ENCODE peak calls at places on chromosomes 5 and 9, in four cellular contexts. One of them, this sample, is unnamed. For H3K4me1, the result is how much of the 10 kb centered on the place peaks cover.

GRCh38 chr5:113336975-113337374 is 97.8 kb downstream of the TSSK1B start:
- DNase-seq in gastrocnemius medialis: no peak
- DNase-seq in tibial artery: peak
- DNase-seq in upper lobe of right lung: no peak
- DNase-seq in this sample: no peak

GRCh38 chr5:54874337-54875021 is 110.9 kb downstream of the ESM1 start:
- DNase-seq in gastrocnemius medialis: no peak
- DNase-seq in tibial artery: no peak
- DNase-seq in upper lobe of right lung: no peak
- DNase-seq in this sample: no peak

GRCh38 chr9:14027114-14027812 is 286.7 kb downstream of the NFIB start:
- DNase-seq in upper lobe of right lung: peak
- DNase-seq in tibial artery: peak
- DNase-seq in gastrocnemius medialis: peak
- DNase-seq in this sample: peak

GRCh38 chr5:132386644-132387286 is 17.3 kb downstream of the SLC22A5 start:
- DNase-seq in upper lobe of right lung: peak
- DNase-seq in gastrocnemius medialis: peak
- DNase-seq in tibial artery: peak
- DNase-seq in this sample: peak

GRCh38 chr5:16456103-16456832 is 9.3 kb downstream of the ZNF622 start:
- DNase-seq in tibial artery: peak
- DNase-seq in upper lobe of right lung: peak
- DNase-seq in gastrocnemius medialis: peak
- DNase-seq in this sample: no peak

GRCh38 chr9:105877719-105878118 is 183.4 kb downstream of the TMEM38B start:
- DNase-seq in gastrocnemius medialis: no peak
- DNase-seq in tibial artery: no peak
- DNase-seq in upper lobe of right lung: no peak
- DNase-seq in this sample: no peak

GRCh38 chr5:142749321-142749720 is 20.9 kb upstream of the ARHGAP26 start:
- DNase-seq in gastrocnemius medialis: no peak
- DNase-seq in upper lobe of right lung: no peak
- DNase-seq in tibial artery: no peak
- DNase-seq in this sample: no peak

GRCh38 chr5:147887026-147887627 is 8.6 kb downstream of the SCGB3A2 start:
- DNase-seq in tibial artery: no peak
- DNase-seq in upper lobe of right lung: no peak
- DNase-seq in gastrocnemius medialis: no peak
- DNase-seq in this sample: peak

GRCh38 chr5:142325677-142326479 is 1.1 kb upstream of the SPRY4 start:
- DNase-seq in upper lobe of right lung: peak
- DNase-seq in gastrocnemius medialis: no peak
- DNase-seq in tibial artery: peak
- DNase-seq in this sample: peak

GRCh38 chr5:118441956-118442355 is 546.4 kb downstream of the DTWD2 start:
- DNase-seq in upper lobe of right lung: no peak
- DNase-seq in gastrocnemius medialis: no peak
- DNase-seq in tibial artery: no peak
- DNase-seq in this sample: no peak

GRCh38 chr9:129208191-129209091 is 30.4 kb upstream of the IER5L start:
- DNase-seq in upper lobe of right lung: no peak
- DNase-seq in tibial artery: no peak
- DNase-seq in gastrocnemius medialis: no peak
- DNase-seq in this sample: no peak

GRCh38 chr9:111975709-111976108 is 79.1 kb downstream of the UGCG start:
- DNase-seq in tibial artery: no peak
- DNase-seq in gastrocnemius medialis: no peak
- DNase-seq in upper lobe of right lung: peak
- DNase-seq in this sample: peak

GRCh38 chr9:135227641-135228251 is 140.3 kb downstream of the OLFM1 start:
- DNase-seq in tibial artery: no peak
- DNase-seq in gastrocnemius medialis: no peak
- DNase-seq in upper lobe of right lung: peak
- DNase-seq in this sample: no peak

GRCh38 chr5:150175536-150175935 is 9.0 kb downstream of the CDX1 start:
- DNase-seq in upper lobe of right lung: no peak
- DNase-seq in tibial artery: no peak
- DNase-seq in gastrocnemius medialis: no peak
- DNase-seq in this sample: no peak

GRCh38 chr9:87713278-87713989 is 12.5 kb upstream of the CTSL start:
- DNase-seq in gastrocnemius medialis: peak
- DNase-seq in tibial artery: peak
- DNase-seq in upper lobe of right lung: peak
- DNase-seq in this sample: peak

GRCh38 chr5:80070338-80071056 is 35.3 kb downstream of the THBS4 start:
- DNase-seq in upper lobe of right lung: no peak
- DNase-seq in tibial artery: no peak
- DNase-seq in gastrocnemius medialis: no peak
- DNase-seq in this sample: no peak

GRCh38 chr5:100270323-100270771 is 264.8 kb upstream of the FAM174A start:
- DNase-seq in upper lobe of right lung: no peak
- DNase-seq in gastrocnemius medialis: no peak
- DNase-seq in tibial artery: no peak
- DNase-seq in this sample: no peak

GRCh38 chr9:92633879-92634278 is 36.1 kb downstream of the IPPK start:
- DNase-seq in upper lobe of right lung: no peak
- DNase-seq in gastrocnemius medialis: no peak
- DNase-seq in tibial artery: no peak
- DNase-seq in this sample: no peak

GRCh38 chr9:469672-470040 is 255.0 kb downstream of the DOCK8 start:
- DNase-seq in upper lobe of right lung: no peak
- DNase-seq in tibial artery: peak
- DNase-seq in gastrocnemius medialis: peak
- DNase-seq in this sample: peak

GRCh38 chr5:163248856-163249255 is 188.5 kb upstream of the CCNG1 start:
- DNase-seq in tibial artery: no peak
- DNase-seq in gastrocnemius medialis: no peak
- DNase-seq in upper lobe of right lung: no peak
- DNase-seq in this sample: no peak

GRCh38 chr5:1767524-1768282 is 31.9 kb downstream of the MRPL36 start:
- DNase-seq in tibial artery: no peak
- DNase-seq in upper lobe of right lung: no peak
- DNase-seq in gastrocnemius medialis: no peak
- DNase-seq in this sample: no peak

GRCh38 chr9:111597852-111598729 is 1.4 kb downstream of the PTGR1 start:
- DNase-seq in upper lobe of right lung: peak
- DNase-seq in tibial artery: peak
- DNase-seq in gastrocnemius medialis: peak
- DNase-seq in this sample: peak

GRCh38 chr5:34499001-34499734 is 157.0 kb upstream of the RAI14 start:
- DNase-seq in tibial artery: no peak
- DNase-seq in upper lobe of right lung: no peak
- DNase-seq in gastrocnemius medialis: no peak
- DNase-seq in this sample: no peak

GRCh38 chr5:98843481-98843880 is 70.0 kb downstream of the RGMB start:
- DNase-seq in gastrocnemius medialis: no peak
- DNase-seq in upper lobe of right lung: no peak
- DNase-seq in tibial artery: no peak
- DNase-seq in this sample: no peak

GRCh38 chr5:98840946-98841345 is 67.5 kb downstream of the RGMB start:
- DNase-seq in upper lobe of right lung: no peak
- DNase-seq in tibial artery: no peak
- DNase-seq in gastrocnemius medialis: no peak
- DNase-seq in this sample: no peak

GRCh38 chr5:98836175-98836574 is 62.7 kb downstream of the RGMB start:
- DNase-seq in gastrocnemius medialis: no peak
- DNase-seq in upper lobe of right lung: no peak
- DNase-seq in tibial artery: no peak
- DNase-seq in this sample: no peak

GRCh38 chr5:98844865-98845264 is 71.4 kb downstream of the RGMB start:
- DNase-seq in upper lobe of right lung: no peak
- DNase-seq in tibial artery: no peak
- DNase-seq in gastrocnemius medialis: no peak
- DNase-seq in this sample: no peak

DNA sequence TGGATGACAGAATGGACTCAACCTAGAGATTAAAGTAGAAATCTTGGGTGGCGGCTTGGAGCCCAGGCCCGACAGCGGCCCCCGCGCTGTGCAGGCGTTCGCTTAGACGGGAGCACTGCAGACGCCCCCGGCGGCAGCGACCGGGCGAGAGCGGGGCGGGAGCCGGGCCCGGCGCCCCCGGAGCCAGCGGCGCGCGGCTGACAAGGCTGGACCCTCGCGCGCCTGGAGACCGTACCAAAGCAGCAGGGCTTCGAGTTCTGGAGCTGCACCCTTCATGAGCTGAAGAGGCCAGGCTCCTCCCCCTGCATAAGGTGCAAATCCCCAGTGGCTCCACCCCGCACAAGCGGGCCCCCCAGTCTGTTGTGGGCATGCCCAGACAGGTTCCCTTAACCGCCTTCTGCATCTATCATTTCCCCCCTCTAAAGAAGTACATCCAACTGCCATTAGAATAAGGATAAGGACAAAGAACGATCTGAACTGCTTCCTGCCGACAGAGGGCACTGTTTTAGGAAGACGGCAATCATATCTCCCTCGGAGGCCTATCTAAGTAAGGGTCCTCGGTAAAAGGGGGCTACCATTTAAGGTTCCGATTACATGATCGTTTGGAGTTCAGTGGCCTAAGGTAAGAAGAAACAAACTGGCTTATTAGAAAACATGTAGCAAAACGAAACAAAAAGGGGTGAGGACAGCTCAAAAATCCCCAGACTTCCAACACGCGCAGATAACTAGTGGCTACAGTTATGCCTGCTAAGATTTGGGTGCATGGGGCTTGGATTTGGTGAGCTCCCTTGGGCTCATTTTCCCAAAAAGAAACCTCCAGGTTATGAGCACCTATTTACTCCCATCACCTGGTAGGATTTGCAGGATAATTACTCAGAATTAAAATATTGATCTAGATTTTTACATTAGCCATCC is 66.3 kb downstream of the RGMB start:
- DNase-seq in gastrocnemius medialis: no peak
- DNase-seq in tibial artery: no peak
- DNase-seq in upper lobe of right lung: no peak
- DNase-seq in this sample: peak
- TF ChIP-seq CTCF in gastrocnemius medialis: no peak
- TF ChIP-seq CTCF in tibial artery: no peak
- TF ChIP-seq CTCF in upper lobe of right lung: peak
- TF ChIP-seq CTCF in this sample: no peak

DNA sequence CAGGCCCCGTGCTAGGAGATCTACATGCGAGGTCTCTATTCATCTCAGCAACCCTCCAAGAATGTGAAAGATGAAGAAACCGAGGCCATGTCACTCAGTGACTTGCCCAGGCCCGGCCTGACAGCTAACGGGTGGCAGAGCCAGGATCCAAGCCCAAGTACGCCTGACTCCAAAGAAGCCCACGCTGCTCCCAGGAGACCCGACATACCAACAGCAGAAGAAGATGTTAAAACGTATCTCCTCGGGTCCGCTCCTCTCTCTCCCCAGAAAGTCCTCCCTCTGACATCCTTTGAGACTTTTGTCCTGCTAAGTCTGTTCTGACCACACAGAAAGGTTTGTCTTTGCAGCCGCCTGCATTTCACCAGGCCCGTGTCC is 65.2 kb downstream of the CRB2 start:
- DNase-seq in gastrocnemius medialis: no peak
- DNase-seq in upper lobe of right lung: peak
- DNase-seq in tibial artery: no peak
- DNase-seq in this sample: no peak
- H3K4me1 ChIP-seq in gastrocnemius medialis: under half
- H3K4me1 ChIP-seq in upper lobe of right lung: under half
- H3K4me1 ChIP-seq in tibial artery: under half
- H3K4me1 ChIP-seq in this sample: under half

GRCh38 chr9:121650220-121651013 is 1.0 kb upstream of the DAB2IP start:
- DNase-seq in gastrocnemius medialis: no peak
- DNase-seq in tibial artery: no peak
- DNase-seq in upper lobe of right lung: peak
- DNase-seq in this sample: peak

GRCh38 chr9:121651014-121651294 is 480 bp upstream of the DAB2IP start:
- DNase-seq in gastrocnemius medialis: no peak
- DNase-seq in tibial artery: no peak
- DNase-seq in upper lobe of right lung: no peak
- DNase-seq in this sample: no peak

GRCh38 chr9:121648172-121648571 is 3.3 kb upstream of the DAB2IP start:
- DNase-seq in gastrocnemius medialis: no peak
- DNase-seq in tibial artery: no peak
- DNase-seq in upper lobe of right lung: no peak
- DNase-seq in this sample: no peak

GRCh38 chr9:121648799-121649198 is 2.6 kb upstream of the DAB2IP start:
- DNase-seq in gastrocnemius medialis: no peak
- DNase-seq in tibial artery: no peak
- DNase-seq in upper lobe of right lung: no peak
- DNase-seq in this sample: no peak

DNA sequence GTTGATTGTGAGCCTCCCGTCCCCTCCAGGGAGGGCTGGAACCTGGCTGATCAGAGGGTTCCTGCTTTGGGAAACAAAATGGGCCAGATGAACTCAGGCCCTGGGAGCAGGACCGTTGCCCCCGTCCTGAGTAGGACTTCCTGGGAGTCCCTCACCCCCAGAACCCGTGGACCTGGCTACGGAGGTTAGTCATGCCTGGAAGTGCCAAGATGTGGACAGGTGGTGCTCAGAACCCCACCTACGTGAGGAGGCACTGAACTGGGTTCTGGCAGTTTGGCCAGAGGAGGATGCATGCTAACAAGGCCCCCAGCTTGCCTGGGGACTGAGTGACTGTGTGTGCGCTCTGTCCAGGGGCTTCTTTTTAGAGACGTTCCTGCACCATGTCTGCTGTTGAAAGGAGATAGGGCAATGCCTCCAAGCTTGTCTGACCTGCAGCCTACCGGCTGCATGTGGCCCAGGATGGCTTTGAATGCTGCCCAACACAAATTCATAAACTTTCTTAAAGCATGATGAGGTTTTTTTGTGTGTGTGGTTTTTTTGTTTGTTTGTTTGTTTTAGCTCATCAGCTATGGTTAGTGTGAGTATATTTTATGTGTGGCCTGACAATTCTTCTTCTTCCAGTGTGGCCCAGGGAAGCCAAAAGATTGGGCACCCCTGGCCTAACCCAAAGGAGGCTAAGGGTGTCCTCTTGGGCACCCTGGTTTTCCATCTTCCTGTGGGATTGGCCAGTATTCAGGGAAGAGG is 1.8 kb upstream of the DAB2IP start:
- DNase-seq in upper lobe of right lung: no peak
- DNase-seq in tibial artery: no peak
- DNase-seq in gastrocnemius medialis: no peak
- DNase-seq in this sample: no peak
- H3K4me3 ChIP-seq in upper lobe of right lung: no peak
- H3K4me3 ChIP-seq in tibial artery: no peak
- H3K4me3 ChIP-seq in gastrocnemius medialis: no peak
- H3K4me3 ChIP-seq in this sample: no peak

DNA sequence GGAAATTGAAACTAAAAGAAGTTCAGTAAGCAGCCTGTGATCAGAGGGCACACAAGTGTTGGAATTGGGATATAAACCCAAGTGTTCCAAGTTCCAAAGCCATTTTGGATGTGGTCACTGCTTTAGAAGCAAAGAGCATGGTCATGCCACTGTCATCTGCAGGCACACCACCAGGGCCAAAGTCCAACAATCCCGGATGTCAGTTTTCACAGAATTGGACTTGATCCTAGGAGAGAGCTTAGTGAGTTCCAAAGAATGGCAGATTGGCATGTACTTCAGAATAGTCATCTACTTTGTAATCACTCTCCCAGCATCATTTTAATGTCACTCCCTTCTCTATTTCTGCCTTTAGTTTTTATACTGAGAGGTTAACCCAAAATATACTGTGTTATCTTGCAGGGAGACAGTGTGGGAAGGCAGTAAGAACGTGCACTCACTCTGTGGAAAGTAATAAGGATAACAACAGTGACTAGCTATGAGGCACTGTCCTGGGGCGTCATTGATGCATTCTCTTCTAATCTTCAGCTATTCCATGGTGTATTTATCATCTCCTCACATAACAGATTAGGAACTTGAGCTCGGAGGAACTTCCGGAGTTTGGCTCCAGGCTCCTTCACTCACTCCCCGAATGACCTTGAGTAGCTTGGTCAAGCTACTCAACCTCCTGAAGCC is 388.0 kb downstream of the ACTL7B start:
- DNase-seq in upper lobe of right lung: no peak
- DNase-seq in tibial artery: no peak
- DNase-seq in gastrocnemius medialis: no peak
- DNase-seq in this sample: peak
- TF ChIP-seq CTCF in upper lobe of right lung: no peak
- TF ChIP-seq CTCF in tibial artery: no peak
- TF ChIP-seq CTCF in gastrocnemius medialis: no peak
- TF ChIP-seq CTCF in this sample: no peak

This sample was measured in mucosa of descending colon.